ENCODE peak calls at places on chromosomes 12 and 14, in four cellular contexts. C is ovary, B is endodermal cell, T is SK-N-SH. D is an unnamed sample. For H3K36me3, the result is how much of the 10 kb centered on the place peaks cover.

GRCh38 chr14:72802588-72802946 is 91.3 kb downstream of the DPF3 start:
- DNase-seq in C (no peak), B (no peak), T (no peak), D (no peak)

GRCh38 chr12:108173160-108173559 is 44.1 kb downstream of the WSCD2 start:
- DNase-seq in C (no peak), B (peak), T (no peak), D (no peak)

GRCh38 chr12:131784909-131785762 is 43.1 kb upstream of the MMP17 start:
- DNase-seq in C (no peak), B (no peak), T (no peak), D (no peak)

GRCh38 chr12:95151821-95152220 is 65.4 kb downstream of the FGD6 start:
- DNase-seq in C (no peak), B (no peak), T (no peak), D (no peak)

GRCh38 chr12:11174022-11174421 is 3.0 kb downstream of the SMIM10L1 start:
- DNase-seq in C (no peak), B (no peak), T (no peak), D (no peak)

GRCh38 chr12:41701943-41702601 is 442.6 kb downstream of the GXYLT1 start:
- DNase-seq in C (no peak), B (no peak), T (no peak), D (no peak)

GRCh38 chr12:52221912-52222457 is 11.1 kb upstream of the KRT7 start:
- DNase-seq in C (no peak), B (peak), T (no peak), D (no peak)

GRCh38 chr14:68285421-68286179 is 466.0 kb downstream of the RAD51B start:
- DNase-seq in C (no peak), B (no peak), T (no peak), D (no peak)

GRCh38 chr12:51895378-51896135 is 7.7 kb downstream of the ANKRD33 start:
- DNase-seq in C (no peak), B (no peak), T (peak), D (no peak)

GRCh38 chr12:16437281-16437816 is 89.9 kb downstream of the MGST1 start:
- DNase-seq in C (no peak), B (no peak), T (no peak), D (no peak)

GRCh38 chr12:85920324-85920947 is 46.3 kb downstream of the NTS start:
- DNase-seq in C (no peak), B (no peak), T (peak), D (no peak)

GRCh38 chr12:51269174-51270066 is 795 bp downstream of the SMAGP start:
- DNase-seq in C (peak), B (peak), T (peak), D (no peak)

GRCh38 chr14:76956253-76957090 is 72.0 kb downstream of the IRF2BPL start:
- DNase-seq in C (peak), B (peak), T (peak), D (peak)

GRCh38 chr12:112908548-112908947 is 1.8 kb downstream of the OAS1 start:
- DNase-seq in C (no peak), B (no peak), T (no peak), D (no peak)

GRCh38 chr12:22821985-22822384 is 197.0 kb downstream of the ETNK1 start:
- DNase-seq in C (no peak), B (no peak), T (no peak), D (no peak)

GRCh38 chr12:109347579-109347978 is at the start of gene MYO1H:
- DNase-seq in C (no peak), B (no peak), T (no peak), D (no peak)

GRCh38 chr14:23245282-23245681 is 7.5 kb downstream of the RNF212B start:
- DNase-seq in C (no peak), B (no peak), T (no peak), D (no peak)

GRCh38 chr14:35079742-35080141 is 33.7 kb downstream of the FAM177A1 start:
- DNase-seq in C (no peak), B (no peak), T (no peak), D (no peak)

GRCh38 chr12:72234871-72235270 is 37.3 kb upstream of the TRHDE start:
- DNase-seq in C (no peak), B (no peak), T (no peak), D (no peak)

GRCh38 chr14:35932136-35932535 is 106.0 kb downstream of the BRMS1L start:
- DNase-seq in C (no peak), B (no peak), T (no peak), D (no peak)

GRCh38 chr14:65373671-65374039 is 38.9 kb upstream of the FUT8 start:
- DNase-seq in C (no peak), B (no peak), T (no peak), D (no peak)

GRCh38 chr12:120015313-120015712 is 26.3 kb downstream of the BICDL1 start:
- DNase-seq in C (no peak), B (no peak), T (no peak), D (no peak)

GRCh38 chr12:43105426-43105981 is 446.5 kb downstream of the ADAMTS20 start:
- DNase-seq in C (no peak), B (no peak), T (peak), D (no peak)

GRCh38 chr14:71475916-71476315 is 456.3 kb upstream of the RGS6 start:
- DNase-seq in C (no peak), B (no peak), T (no peak), D (no peak)

GRCh38 chr12:115440438-115440837 is 756.5 kb upstream of the TBX3 start:
- DNase-seq in C (no peak), B (no peak), T (no peak), D (no peak)

GRCh38 chr12:105705765-105706164 is 375.3 kb downstream of the C12orf75 start:
- DNase-seq in C (peak), B (peak), T (peak), D (peak)

GRCh38 chr12:67426067-67426466 is 156.9 kb downstream of the CAND1 start:
- DNase-seq in C (no peak), B (no peak), T (no peak), D (no peak)

GRCh38 chr12:87116778-87117177 is 860.6 kb upstream of the MGAT4C start:
- DNase-seq in C (no peak), B (no peak), T (no peak), D (no peak)

GRCh38 chr14:20760950-20761349 is 7.3 kb upstream of the EDDM3B start:
- DNase-seq in C (no peak), B (peak), T (no peak), D (no peak)

GRCh38 chr14:103108749-103109207 is 14.3 kb downstream of the EXOC3L4 start:
- DNase-seq in C (no peak), B (peak), T (no peak), D (no peak)

GRCh38 chr12:48997719-48998496 is 1.3 kb downstream of the DDN start:
- DNase-seq in C (no peak), B (peak), T (peak), D (no peak)

GRCh38 chr12:123364532-123365140 is at the start of gene SBNO1:
- DNase-seq in C (peak), B (peak), T (peak), D (peak)

GRCh38 chr12:131242741-131243496 is 289.2 kb downstream of the ADGRD1 start:
- DNase-seq in C (no peak), B (peak), T (peak), D (no peak)

GRCh38 chr12:54879579-54879978 is 25.3 kb downstream of the MUCL1 start:
- DNase-seq in C (no peak), B (no peak), T (no peak), D (no peak)

GRCh38 chr14:101235042-101235871 is 326.0 kb upstream of the DIO3 start:
- DNase-seq in C (peak), B (peak), T (peak), D (no peak)

GRCh38 chr12:57240069-57240921 is 10.7 kb downstream of the STAC3 start:
- DNase-seq in C (peak), B (peak), T (peak), D (no peak)

GRCh38 chr14:64974563-64974962 is 2.4 kb upstream of the RAB15 start:
- DNase-seq in C (no peak), B (peak), T (no peak), D (no peak)

GRCh38 chr14:100278702-100279101 is 27.5 kb downstream of the SLC25A29 start:
- DNase-seq in C (no peak), B (peak), T (no peak), D (no peak)

GRCh38 chr12:57459055-57459749 is 383 bp upstream of the GLI1 start:
- DNase-seq in C (peak), B (peak), T (peak), D (peak)

GRCh38 chr12:52499836-52500560 is 6.9 kb upstream of the KRT6A start:
- DNase-seq in C (no peak), B (no peak), T (no peak), D (no peak)

GRCh38 chr14:104708606-104709268 is 15.3 kb upstream of the ADSS1 start:
- DNase-seq in C (peak), B (peak), T (peak), D (no peak)
- H3K36me3 ChIP-seq in C (under half), B (under half), T (under half), D (under half)

GRCh38 chr14:87935081-87935828 is 57.7 kb downstream of the GALC start:
- DNase-seq in C (no peak), B (no peak), T (no peak), D (no peak)

GRCh38 chr14:87940894-87941293 is 52.1 kb downstream of the GALC start:
- DNase-seq in C (no peak), B (no peak), T (no peak), D (no peak)

GRCh38 chr14:87934185-87934584 is 58.8 kb downstream of the GALC start:
- DNase-seq in C (no peak), B (no peak), T (no peak), D (no peak)

GRCh38 chr14:87940382-87940781 is 52.6 kb downstream of the GALC start:
- DNase-seq in C (no peak), B (no peak), T (no peak), D (no peak)

GRCh38 chr14:87935895-87936294 is 57.1 kb downstream of the GALC start:
- DNase-seq in C (no peak), B (no peak), T (no peak), D (no peak)
- H3K36me3 ChIP-seq in C (under half), B (under half), T (under half), D (under half)

DNA sequence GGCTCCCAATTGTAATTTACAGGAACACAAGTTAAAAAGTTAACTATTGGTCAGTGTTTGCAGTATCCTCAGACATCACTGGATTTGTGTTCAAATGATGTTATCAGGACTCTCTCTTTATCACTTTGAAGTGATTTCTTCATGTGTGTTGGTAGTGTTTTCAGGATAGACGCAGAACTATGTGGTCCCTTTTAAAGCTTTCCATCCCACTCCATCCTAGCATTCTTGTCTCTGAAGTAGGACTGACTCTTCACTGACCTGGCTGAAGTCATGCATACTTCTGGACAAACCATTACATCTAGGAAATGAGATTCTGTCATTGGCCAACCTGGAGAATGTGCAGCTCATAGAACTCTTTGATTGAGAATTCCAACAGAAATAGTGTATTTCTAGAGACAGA is 156.0 kb downstream of the KICS2 start:
- DNase-seq in C (no peak), B (no peak), T (no peak), D (no peak)
- H3K36me3 ChIP-seq in C (under half), B (under half), T (under half), D (under half)

DNA sequence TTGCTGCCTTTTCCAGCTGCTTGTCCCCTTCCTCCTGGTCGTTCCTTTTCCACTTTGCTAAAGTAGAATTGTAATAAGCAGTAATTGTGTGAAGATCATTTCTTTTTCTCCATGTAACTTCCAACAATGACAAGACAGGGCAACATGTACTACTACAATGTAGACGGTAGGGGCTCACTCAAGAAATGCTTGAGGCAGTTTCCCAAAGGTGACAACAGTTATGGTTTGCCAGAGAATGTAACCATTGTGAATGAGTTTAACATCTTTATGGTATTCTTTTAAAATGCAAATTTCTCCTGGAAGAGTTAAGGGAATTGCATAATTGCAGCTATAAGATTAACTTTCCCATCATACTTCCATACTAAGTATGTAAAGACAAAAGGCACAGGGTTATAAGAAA is 23.8 kb upstream of the PHLDA1 start:
- DNase-seq in C (no peak), B (no peak), T (no peak), D (no peak)
- H3K36me3 ChIP-seq in C (under half), B (half or more), T (half or more), D (half or more)

GRCh38 chr12:121239704-121240420 is 29.9 kb downstream of the P2RX4 start:
- DNase-seq in C (no peak), B (no peak), T (no peak), D (no peak)
- H3K36me3 ChIP-seq in C (under half), B (half or more), T (under half), D (under half)

DNA sequence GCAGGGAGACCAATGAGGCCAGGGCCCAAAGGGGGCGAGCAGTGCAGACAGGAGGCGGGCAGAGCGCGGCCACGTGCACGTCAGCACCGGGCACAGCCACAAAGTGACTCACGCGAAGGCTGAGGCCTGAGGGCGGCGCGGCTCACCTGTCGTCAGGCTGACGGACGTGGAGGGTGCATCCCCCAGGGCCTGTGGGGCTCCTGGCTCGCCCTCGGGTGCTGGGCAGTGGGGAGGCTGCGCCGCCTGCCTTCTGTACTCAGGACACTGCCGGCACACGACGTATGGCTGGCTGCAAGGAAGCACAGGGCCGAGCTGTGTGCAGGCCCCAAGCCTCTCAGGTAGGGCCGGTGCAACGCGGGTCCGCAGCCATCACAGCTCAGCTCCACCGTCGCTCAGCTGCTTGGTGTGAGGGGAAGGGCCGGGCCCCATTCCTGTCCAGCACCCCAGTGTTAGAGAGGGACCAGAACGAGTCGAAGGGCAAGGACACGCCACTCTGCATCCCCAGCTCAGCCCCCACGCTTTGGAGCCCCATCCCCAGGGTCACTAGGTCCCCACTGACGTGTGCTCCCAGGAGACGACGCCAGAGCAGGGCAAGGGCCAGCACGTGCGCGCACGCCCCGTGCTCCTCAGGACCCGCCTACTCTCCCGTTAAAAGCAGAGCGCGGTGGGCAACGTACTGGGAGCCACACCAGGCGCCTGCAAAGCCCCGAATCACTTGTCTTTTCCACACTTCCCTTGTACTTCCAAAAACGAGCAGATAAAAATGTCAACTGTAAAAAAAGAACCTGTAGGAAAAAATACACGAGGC is 24.8 kb upstream of the GOLGA3 start:
- DNase-seq in C (no peak), B (no peak), T (no peak), D (no peak)
- H3K36me3 ChIP-seq in C (under half), B (half or more), T (half or more), D (half or more)

GRCh38 chr14:105447651-105448640 is 26.7 kb upstream of the CRIP2 start:
- DNase-seq in C (no peak), B (no peak), T (no peak), D (no peak)
- H3K36me3 ChIP-seq in C (under half), B (under half), T (half or more), D (under half)

GRCh38 chr12:113911971-113912760 is 54.0 kb downstream of the RBM19 start:
- DNase-seq in C (no peak), B (no peak), T (no peak), D (no peak)

GRCh38 chr12:113912761-113913295 is 53.3 kb downstream of the RBM19 start:
- DNase-seq in C (peak), B (peak), T (peak), D (peak)

GRCh38 chr12:113917393-113917792 is 48.7 kb downstream of the RBM19 start:
- DNase-seq in C (no peak), B (no peak), T (no peak), D (no peak)

GRCh38 chr12:113914806-113915205 is 51.3 kb downstream of the RBM19 start:
- DNase-seq in C (no peak), B (no peak), T (no peak), D (no peak)

DNA sequence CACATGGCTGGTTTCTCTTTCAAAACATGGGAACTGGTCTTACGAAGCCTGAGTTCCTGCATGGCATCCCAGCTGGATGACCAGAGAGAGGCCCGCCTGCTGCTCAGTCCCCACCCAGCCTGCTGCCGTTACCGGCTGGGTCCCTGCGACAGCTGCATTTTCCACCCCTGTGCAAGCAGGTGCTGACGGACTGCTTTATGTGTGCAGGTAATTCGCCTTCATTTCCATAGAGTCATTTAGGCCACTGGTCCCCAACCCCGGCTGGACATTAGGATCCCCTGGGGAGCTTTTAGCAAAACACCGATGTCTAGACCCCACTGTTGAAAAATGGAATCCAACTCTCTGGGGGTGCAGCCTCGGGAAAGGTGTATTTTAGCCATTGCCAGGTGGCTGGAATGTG is 51.9 kb downstream of the RBM19 start:
- DNase-seq in C (no peak), B (no peak), T (no peak), D (no peak)
- H3K36me3 ChIP-seq in C (under half), B (under half), T (under half), D (under half)

GRCh38 chr14:75467763-75468162 is 39.9 kb downstream of the JDP2 start:
- DNase-seq in C (no peak), B (peak), T (no peak), D (no peak)

GRCh38 chr14:75470238-75470797 is 42.5 kb downstream of the JDP2 start:
- DNase-seq in C (no peak), B (no peak), T (no peak), D (no peak)

GRCh38 chr14:75469164-75469563 is 41.3 kb downstream of the JDP2 start:
- DNase-seq in C (no peak), B (peak), T (no peak), D (no peak)

GRCh38 chr14:75469606-75470237 is 41.9 kb downstream of the JDP2 start:
- DNase-seq in C (no peak), B (no peak), T (no peak), D (no peak)

GRCh38 chr14:75471059-75471458 is 43.2 kb downstream of the JDP2 start:
- DNase-seq in C (no peak), B (no peak), T (no peak), D (no peak)
- H3K36me3 ChIP-seq in C (under half), B (under half), T (under half), D (half or more)